ENCODE peak calls at places on chromosomes 4 and X, in six cellular contexts. One of them, this sample, is unnamed.

GRCh38 chrX:16175329-16175728 is 8.0 kb downstream of the MAGEB17 start:
- DNase-seq in CD8-positive, alpha-beta T cell: no peak
- DNase-seq in SK-N-SH: no peak
- DNase-seq in mammary epithelial cell: no peak
- DNase-seq in OCI-LY7: no peak
- DNase-seq in breast epithelium: no peak
- DNase-seq in this sample: no peak

GRCh38 chrX:18032486-18033221 is 171.6 kb upstream of the RAI2 start:
- DNase-seq in CD8-positive, alpha-beta T cell: no peak
- DNase-seq in SK-N-SH: no peak
- DNase-seq in mammary epithelial cell: no peak
- DNase-seq in OCI-LY7: no peak
- DNase-seq in breast epithelium: no peak
- DNase-seq in this sample: no peak

GRCh38 chrX:40176979-40177430 is 79.2 kb upstream of the BCOR start:
- DNase-seq in CD8-positive, alpha-beta T cell: no peak
- DNase-seq in SK-N-SH: peak
- DNase-seq in mammary epithelial cell: no peak
- DNase-seq in OCI-LY7: no peak
- DNase-seq in breast epithelium: no peak
- DNase-seq in this sample: peak

GRCh38 chr4:81921757-81922159 is 450.1 kb upstream of the RASGEF1B start:
- DNase-seq in CD8-positive, alpha-beta T cell: no peak
- DNase-seq in SK-N-SH: no peak
- DNase-seq in mammary epithelial cell: no peak
- DNase-seq in OCI-LY7: peak
- DNase-seq in breast epithelium: no peak
- DNase-seq in this sample: peak

GRCh38 chr4:26094911-26095310 is 180.9 kb downstream of the SMIM20 start:
- DNase-seq in CD8-positive, alpha-beta T cell: no peak
- DNase-seq in SK-N-SH: no peak
- DNase-seq in mammary epithelial cell: no peak
- DNase-seq in OCI-LY7: no peak
- DNase-seq in breast epithelium: no peak
- DNase-seq in this sample: no peak

GRCh38 chrX:129744881-129745321 is 6.1 kb downstream of the XPNPEP2 start:
- DNase-seq in CD8-positive, alpha-beta T cell: no peak
- DNase-seq in SK-N-SH: no peak
- DNase-seq in mammary epithelial cell: no peak
- DNase-seq in OCI-LY7: no peak
- DNase-seq in breast epithelium: no peak
- DNase-seq in this sample: no peak

GRCh38 chr4:65983062-65983461 is 312.8 kb upstream of the EPHA5 start:
- DNase-seq in CD8-positive, alpha-beta T cell: no peak
- DNase-seq in SK-N-SH: no peak
- DNase-seq in mammary epithelial cell: no peak
- DNase-seq in OCI-LY7: no peak
- DNase-seq in breast epithelium: no peak
- DNase-seq in this sample: no peak

GRCh38 chrX:9832811-9833210 is 46.6 kb downstream of the SHROOM2 start:
- DNase-seq in CD8-positive, alpha-beta T cell: no peak
- DNase-seq in SK-N-SH: no peak
- DNase-seq in mammary epithelial cell: no peak
- DNase-seq in OCI-LY7: no peak
- DNase-seq in breast epithelium: no peak
- DNase-seq in this sample: no peak

GRCh38 chrX:66677430-66677829 is 38.6 kb upstream of the EDA2R start:
- DNase-seq in CD8-positive, alpha-beta T cell: no peak
- DNase-seq in SK-N-SH: no peak
- DNase-seq in mammary epithelial cell: peak
- DNase-seq in OCI-LY7: no peak
- DNase-seq in breast epithelium: no peak
- DNase-seq in this sample: peak

GRCh38 chr4:8921465-8921864 is 49.8 kb upstream of the HMX1 start:
- DNase-seq in CD8-positive, alpha-beta T cell: no peak
- DNase-seq in SK-N-SH: no peak
- DNase-seq in mammary epithelial cell: no peak
- DNase-seq in OCI-LY7: no peak
- DNase-seq in breast epithelium: peak
- DNase-seq in this sample: no peak

GRCh38 chr4:81919238-81919637 is 447.5 kb upstream of the RASGEF1B start:
- DNase-seq in CD8-positive, alpha-beta T cell: no peak
- DNase-seq in SK-N-SH: peak
- DNase-seq in mammary epithelial cell: peak
- DNase-seq in OCI-LY7: peak
- DNase-seq in breast epithelium: no peak
- DNase-seq in this sample: peak

GRCh38 chr4:150005537-150005936 is 72.7 kb upstream of the DCLK2 start:
- DNase-seq in CD8-positive, alpha-beta T cell: no peak
- DNase-seq in SK-N-SH: no peak
- DNase-seq in mammary epithelial cell: no peak
- DNase-seq in OCI-LY7: no peak
- DNase-seq in breast epithelium: no peak
- DNase-seq in this sample: no peak

GRCh38 chr4:182448281-182449151 is 205.3 kb downstream of the TENM3 start:
- DNase-seq in CD8-positive, alpha-beta T cell: no peak
- DNase-seq in SK-N-SH: peak
- DNase-seq in mammary epithelial cell: peak
- DNase-seq in OCI-LY7: no peak
- DNase-seq in breast epithelium: peak
- DNase-seq in this sample: peak

GRCh38 chrX:22164770-22165388 is 107.8 kb upstream of the CBLL2 start:
- DNase-seq in CD8-positive, alpha-beta T cell: no peak
- DNase-seq in SK-N-SH: no peak
- DNase-seq in mammary epithelial cell: peak
- DNase-seq in OCI-LY7: no peak
- DNase-seq in breast epithelium: no peak
- DNase-seq in this sample: no peak

GRCh38 chr4:184401397-184402171 is 72.8 kb downstream of the IRF2 start:
- DNase-seq in CD8-positive, alpha-beta T cell: no peak
- DNase-seq in SK-N-SH: no peak
- DNase-seq in mammary epithelial cell: no peak
- DNase-seq in OCI-LY7: no peak
- DNase-seq in breast epithelium: no peak
- DNase-seq in this sample: no peak

GRCh38 chr4:35934370-35934981 is 309.8 kb downstream of the ARAP2 start:
- DNase-seq in CD8-positive, alpha-beta T cell: no peak
- DNase-seq in SK-N-SH: peak
- DNase-seq in mammary epithelial cell: peak
- DNase-seq in OCI-LY7: peak
- DNase-seq in breast epithelium: no peak
- DNase-seq in this sample: peak

GRCh38 chr4:153790962-153791551 is 2.2 kb upstream of the SFRP2 start:
- DNase-seq in CD8-positive, alpha-beta T cell: no peak
- DNase-seq in SK-N-SH: peak
- DNase-seq in mammary epithelial cell: no peak
- DNase-seq in OCI-LY7: no peak
- DNase-seq in breast epithelium: no peak
- DNase-seq in this sample: peak

GRCh38 chr4:156534205-156534604 is 437.4 kb downstream of the PDGFC start:
- DNase-seq in CD8-positive, alpha-beta T cell: no peak
- DNase-seq in SK-N-SH: no peak
- DNase-seq in mammary epithelial cell: no peak
- DNase-seq in OCI-LY7: no peak
- DNase-seq in breast epithelium: no peak
- DNase-seq in this sample: no peak

GRCh38 chr4:8316911-8317351 is 47.4 kb downstream of the HTRA3 start:
- DNase-seq in CD8-positive, alpha-beta T cell: no peak
- DNase-seq in SK-N-SH: no peak
- DNase-seq in mammary epithelial cell: no peak
- DNase-seq in OCI-LY7: no peak
- DNase-seq in breast epithelium: no peak
- DNase-seq in this sample: no peak

GRCh38 chr4:100842856-100843255 is 325.0 kb upstream of the EMCN start:
- DNase-seq in CD8-positive, alpha-beta T cell: no peak
- DNase-seq in SK-N-SH: no peak
- DNase-seq in mammary epithelial cell: no peak
- DNase-seq in OCI-LY7: no peak
- DNase-seq in breast epithelium: no peak
- DNase-seq in this sample: no peak

GRCh38 chr4:171022698-171023378 is 790.4 kb upstream of the GALNTL6 start:
- DNase-seq in CD8-positive, alpha-beta T cell: no peak
- DNase-seq in SK-N-SH: no peak
- DNase-seq in mammary epithelial cell: no peak
- DNase-seq in OCI-LY7: no peak
- DNase-seq in breast epithelium: no peak
- DNase-seq in this sample: no peak

GRCh38 chr4:41349021-41349420 is 92.3 kb downstream of the UCHL1 start:
- DNase-seq in CD8-positive, alpha-beta T cell: no peak
- DNase-seq in SK-N-SH: no peak
- DNase-seq in mammary epithelial cell: no peak
- DNase-seq in OCI-LY7: no peak
- DNase-seq in breast epithelium: no peak
- DNase-seq in this sample: no peak

GRCh38 chrX:96957718-96958117 is 74.0 kb downstream of the RPA4 start:
- DNase-seq in CD8-positive, alpha-beta T cell: no peak
- DNase-seq in SK-N-SH: no peak
- DNase-seq in mammary epithelial cell: no peak
- DNase-seq in OCI-LY7: no peak
- DNase-seq in breast epithelium: no peak
- DNase-seq in this sample: no peak

GRCh38 chrX:40644821-40645358 is 2.5 kb downstream of the CXorf38 start:
- DNase-seq in CD8-positive, alpha-beta T cell: peak
- DNase-seq in SK-N-SH: peak
- DNase-seq in mammary epithelial cell: peak
- DNase-seq in OCI-LY7: peak
- DNase-seq in breast epithelium: peak
- DNase-seq in this sample: peak

GRCh38 chrX:47030339-47030738 is 47.9 kb upstream of the RGN start:
- DNase-seq in CD8-positive, alpha-beta T cell: no peak
- DNase-seq in SK-N-SH: peak
- DNase-seq in mammary epithelial cell: peak
- DNase-seq in OCI-LY7: peak
- DNase-seq in breast epithelium: no peak
- DNase-seq in this sample: peak

GRCh38 chr4:911221-911751 is 20.8 kb downstream of the GAK start:
- DNase-seq in CD8-positive, alpha-beta T cell: no peak
- DNase-seq in SK-N-SH: no peak
- DNase-seq in mammary epithelial cell: no peak
- DNase-seq in OCI-LY7: no peak
- DNase-seq in breast epithelium: no peak
- DNase-seq in this sample: no peak

GRCh38 chr4:907691-908437 is 24.3 kb downstream of the GAK start:
- DNase-seq in CD8-positive, alpha-beta T cell: no peak
- DNase-seq in SK-N-SH: no peak
- DNase-seq in mammary epithelial cell: no peak
- DNase-seq in OCI-LY7: no peak
- DNase-seq in breast epithelium: no peak
- DNase-seq in this sample: peak

GRCh38 chr4:909131-909571 is 23.0 kb downstream of the GAK start:
- DNase-seq in CD8-positive, alpha-beta T cell: no peak
- DNase-seq in SK-N-SH: no peak
- DNase-seq in mammary epithelial cell: no peak
- DNase-seq in OCI-LY7: no peak
- DNase-seq in breast epithelium: no peak
- DNase-seq in this sample: no peak

GRCh38 chr4:910366-911091 is 21.6 kb downstream of the GAK start:
- DNase-seq in CD8-positive, alpha-beta T cell: no peak
- DNase-seq in SK-N-SH: no peak
- DNase-seq in mammary epithelial cell: no peak
- DNase-seq in OCI-LY7: no peak
- DNase-seq in breast epithelium: no peak
- DNase-seq in this sample: no peak

GRCh38 chr4:909821-910220 is 22.3 kb downstream of the GAK start:
- DNase-seq in CD8-positive, alpha-beta T cell: no peak
- DNase-seq in SK-N-SH: no peak
- DNase-seq in mammary epithelial cell: no peak
- DNase-seq in OCI-LY7: no peak
- DNase-seq in breast epithelium: no peak
- DNase-seq in this sample: no peak
- H3K27ac ChIP-seq in CD8-positive, alpha-beta T cell: no peak
- H3K27ac ChIP-seq in SK-N-SH: no peak
- H3K27ac ChIP-seq in mammary epithelial cell: no peak
- H3K27ac ChIP-seq in OCI-LY7: no peak
- H3K27ac ChIP-seq in breast epithelium: no peak
- H3K27ac ChIP-seq in this sample: no peak

GRCh38 chrX:101462892-101463291 is 22.4 kb upstream of the ARMCX4 start:
- DNase-seq in CD8-positive, alpha-beta T cell: no peak
- DNase-seq in SK-N-SH: peak
- DNase-seq in mammary epithelial cell: peak
- DNase-seq in OCI-LY7: peak
- DNase-seq in breast epithelium: no peak
- DNase-seq in this sample: peak
- TF ChIP-seq CTCF in CD8-positive, alpha-beta T cell: no peak
- TF ChIP-seq CTCF in SK-N-SH: peak
- TF ChIP-seq CTCF in mammary epithelial cell: peak
- TF ChIP-seq CTCF in OCI-LY7: peak
- TF ChIP-seq CTCF in breast epithelium: no peak
- TF ChIP-seq CTCF in this sample: peak

GRCh38 chr4:70761276-70761816 is 39.6 kb downstream of the RUFY3 start:
- DNase-seq in CD8-positive, alpha-beta T cell: no peak
- DNase-seq in SK-N-SH: no peak
- DNase-seq in mammary epithelial cell: no peak
- DNase-seq in OCI-LY7: no peak
- DNase-seq in breast epithelium: no peak
- DNase-seq in this sample: no peak

GRCh38 chr4:70754990-70755688 is 33.4 kb downstream of the RUFY3 start:
- DNase-seq in CD8-positive, alpha-beta T cell: no peak
- DNase-seq in SK-N-SH: no peak
- DNase-seq in mammary epithelial cell: no peak
- DNase-seq in OCI-LY7: peak
- DNase-seq in breast epithelium: no peak
- DNase-seq in this sample: no peak

GRCh38 chr4:70759126-70759525 is 37.4 kb downstream of the RUFY3 start:
- DNase-seq in CD8-positive, alpha-beta T cell: no peak
- DNase-seq in SK-N-SH: no peak
- DNase-seq in mammary epithelial cell: peak
- DNase-seq in OCI-LY7: no peak
- DNase-seq in breast epithelium: no peak
- DNase-seq in this sample: no peak

GRCh38 chr4:70754470-70754869 is 32.7 kb downstream of the RUFY3 start:
- DNase-seq in CD8-positive, alpha-beta T cell: no peak
- DNase-seq in SK-N-SH: no peak
- DNase-seq in mammary epithelial cell: no peak
- DNase-seq in OCI-LY7: peak
- DNase-seq in breast epithelium: no peak
- DNase-seq in this sample: no peak

DNA sequence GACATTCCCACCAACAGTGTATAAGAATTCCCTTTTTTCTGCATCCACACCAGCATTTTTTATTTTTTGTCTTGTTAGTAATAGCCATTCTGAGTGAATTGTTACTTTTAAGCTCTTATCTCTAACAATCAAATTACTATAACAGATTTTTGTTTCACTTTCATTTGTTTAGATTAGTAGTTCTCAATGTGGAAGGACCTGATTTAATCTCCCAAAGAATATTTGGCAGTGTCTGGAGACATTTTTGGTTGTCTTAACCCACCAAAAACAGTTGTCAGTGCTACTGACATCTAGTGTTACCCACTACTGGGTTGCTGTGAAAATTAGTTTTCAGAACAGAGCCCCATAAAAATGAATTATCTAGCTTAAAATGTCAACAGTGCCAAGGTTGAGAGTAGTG is 37.9 kb downstream of the RUFY3 start:
- DNase-seq in CD8-positive, alpha-beta T cell: no peak
- DNase-seq in SK-N-SH: no peak
- DNase-seq in mammary epithelial cell: no peak
- DNase-seq in OCI-LY7: no peak
- DNase-seq in breast epithelium: no peak
- DNase-seq in this sample: no peak
- H3K4me3 ChIP-seq in CD8-positive, alpha-beta T cell: no peak
- H3K4me3 ChIP-seq in SK-N-SH: no peak
- H3K4me3 ChIP-seq in mammary epithelial cell: no peak
- H3K4me3 ChIP-seq in OCI-LY7: no peak
- H3K4me3 ChIP-seq in breast epithelium: no peak
- H3K4me3 ChIP-seq in this sample: no peak

GRCh38 chr4:145937990-145938611 is 522 bp downstream of the ZNF827 start:
- DNase-seq in CD8-positive, alpha-beta T cell: peak
- DNase-seq in SK-N-SH: peak
- DNase-seq in mammary epithelial cell: peak
- DNase-seq in OCI-LY7: peak
- DNase-seq in breast epithelium: no peak
- DNase-seq in this sample: peak
- H3K27ac ChIP-seq in CD8-positive, alpha-beta T cell: peak
- H3K27ac ChIP-seq in SK-N-SH: peak
- H3K27ac ChIP-seq in mammary epithelial cell: peak
- H3K27ac ChIP-seq in OCI-LY7: peak
- H3K27ac ChIP-seq in breast epithelium: peak
- H3K27ac ChIP-seq in this sample: peak

This sample was measured in cardiac muscle cell.